ENCODE peak calls at places on chromosomes 4 and X, in seven cellular contexts. Z is stimulated activated CD8-positive, alpha-beta memory T cell treated with anti-CD3 and anti-CD28 coated beads, Interleukin-2, amount 100 ng/mL, for 48 hours; D is stimulated activated CD4-positive, alpha-beta T cell treated with anti-CD3 and anti-CD28 coated beads, Interleukin-4, amount 100 ng/mL, for 24 hours; M is foreskin fibroblast; Y is tibial artery; E is activated effector memory CD4-positive, alpha-beta T cell treated with Interleukin-2 at 50 U/mL for 16 hours; Q is naive thymus-derived CD4-positive, alpha-beta T cell. R is an unnamed sample.

GRCh38 chr4:128158894-128159293 is 97.8 kb downstream of the LARP1B start:
- DNase-seq in Z (no peak), D (no peak), M (no peak), Y (no peak), E (no peak), Q (no peak), R (no peak)

GRCh38 chrX:42415636-42416035 is 362.3 kb downstream of the PPP1R2C start:
- DNase-seq in Z (no peak), D (no peak), M (no peak), Y (no peak), E (no peak), Q (no peak), R (no peak)

GRCh38 chr4:4761128-4761991 is 98.1 kb upstream of the MSX1 start:
- DNase-seq in Z (no peak), D (no peak), M (no peak), Y (no peak), E (no peak), Q (no peak), R (no peak)

GRCh38 chr4:57550143-57550542 is 440.0 kb upstream of the IGFBP7 start:
- DNase-seq in Z (no peak), D (no peak), M (no peak), Y (no peak), E (no peak), Q (no peak), R (no peak)

GRCh38 chr4:158159718-158160094 is 13.1 kb downstream of the GASK1B start:
- DNase-seq in Z (no peak), D (no peak), M (no peak), Y (no peak), E (no peak), Q (no peak), R (peak)

GRCh38 chr4:127748957-127749356 is 18.8 kb downstream of the SLC25A31 start:
- DNase-seq in Z (no peak), D (no peak), M (no peak), Y (no peak), E (no peak), Q (no peak), R (no peak)

GRCh38 chr4:108119199-108119800 is 49.4 kb downstream of the LEF1 start:
- DNase-seq in Z (no peak), D (no peak), M (no peak), Y (no peak), E (no peak), Q (no peak), R (no peak)

GRCh38 chr4:8745828-8746225 is 125.8 kb downstream of the HMX1 start:
- DNase-seq in Z (no peak), D (no peak), M (no peak), Y (no peak), E (no peak), Q (no peak), R (no peak)